ENCODE peak calls at places on chromosomes 4 and X, in four cellular contexts. K is HCT116, Q is K562, N is HepG2. F is an unnamed sample.

GRCh38 chr4:85779165-85779564 is 304.2 kb downstream of the ARHGAP24 start:
- DNase-seq in Q (no peak), N (no peak), K (no peak), F (no peak)

GRCh38 chr4:23956601-23957364 is 66.9 kb upstream of the PPARGC1A start:
- DNase-seq in Q (no peak), N (no peak), K (no peak), F (no peak)

GRCh38 chrX:50200907-50201306 is at the start of gene AKAP4:
- DNase-seq in Q (no peak), N (no peak), K (no peak), F (no peak)

GRCh38 chr4:47879458-47879857 is 34.9 kb downstream of the NFXL1 start:
- DNase-seq in N (peak), K (no peak), Q (no peak), F (no peak)

GRCh38 chr4:94559351-94559806 is 107.6 kb downstream of the PDLIM5 start:
- DNase-seq in N (no peak), Q (no peak), K (no peak), F (no peak)

GRCh38 chr4:89590102-89590501 is 246.9 kb downstream of the SNCA start:
- DNase-seq in N (no peak), K (no peak), Q (no peak), F (no peak)

GRCh38 chrX:56763556-56764152 is 34.6 kb downstream of the NBDY start:
- DNase-seq in Q (no peak), K (no peak), N (peak), F (no peak)

GRCh38 chrX:18961686-18962085 is 22.2 kb downstream of the PHKA2 start:
- DNase-seq in K (no peak), N (no peak), Q (no peak), F (no peak)

GRCh38 chrX:30224541-30224940 is 5.9 kb upstream of the MAGEB3 start:
- DNase-seq in K (no peak), N (no peak), Q (no peak), F (no peak)

GRCh38 chrX:31178064-31178768 is 106.4 kb upstream of the FTHL17 start:
- DNase-seq in N (no peak), K (no peak), Q (no peak), F (no peak)

GRCh38 chr4:45183905-45184304 is 457.5 kb upstream of the GNPDA2 start:
- DNase-seq in Q (no peak), K (no peak), N (no peak), F (no peak)

GRCh38 chr4:180870623-180871022 is 1372.6 kb upstream of the TENM3 start:
- DNase-seq in N (no peak), K (no peak), Q (no peak), F (no peak)

GRCh38 chrX:99469439-99469838 is 940.6 kb downstream of the PCDH19 start:
- DNase-seq in N (no peak), K (no peak), Q (no peak), F (no peak)

GRCh38 chrX:67714004-67714403 is 170.2 kb downstream of the AR start:
- DNase-seq in N (no peak), K (no peak), Q (no peak), F (no peak)

GRCh38 chrX:44080083-44080482 is 106.9 kb upstream of the NDP start:
- DNase-seq in N (no peak), K (no peak), Q (no peak), F (no peak)

GRCh38 chr4:93384211-93384610 is 444.3 kb upstream of the ATOH1 start:
- DNase-seq in N (no peak), K (no peak), Q (no peak), F (no peak)

GRCh38 chrX:40127052-40127451 is 29.3 kb upstream of the BCOR start:
- DNase-seq in K (no peak), N (no peak), Q (no peak), F (no peak)

GRCh38 chrX:16307950-16308349 is 140.7 kb downstream of the MAGEB17 start:
- DNase-seq in K (no peak), Q (no peak), N (no peak), F (no peak)

GRCh38 chr4:174394915-174395314 is 111.2 kb downstream of the CEP44 start:
- DNase-seq in Q (no peak), K (no peak), N (no peak), F (no peak)

GRCh38 chr4:55078987-55079386 is 46.4 kb downstream of the KDR start:
- DNase-seq in K (no peak), N (no peak), Q (no peak), F (no peak)

GRCh38 chr4:184273166-184274147 is 55.8 kb upstream of the ENPP6 start:
- DNase-seq in K (no peak), N (no peak), Q (no peak), F (no peak)

GRCh38 chrX:151151668-151152267 is 24.6 kb upstream of the GPR50 start:
- DNase-seq in N (peak), Q (peak), K (peak), F (peak)

GRCh38 chr4:123284166-123284565 is 112.4 kb upstream of the SPRY1 start:
- DNase-seq in Q (no peak), K (no peak), N (no peak), F (no peak)

GRCh38 chr4:98469776-98470175 is 188.6 kb downstream of the TSPAN5 start:
- DNase-seq in N (no peak), Q (no peak), K (no peak), F (no peak)

GRCh38 chrX:96436105-96436504 is 248.5 kb upstream of the DIAPH2 start:
- DNase-seq in Q (no peak), N (no peak), K (no peak), F (no peak)

GRCh38 chrX:132876509-132876837 is 82.0 kb downstream of the HS6ST2 start:
- DNase-seq in N (no peak), Q (no peak), K (no peak), F (no peak)

GRCh38 chr4:27024807-27025206 is 164.2 kb downstream of the STIM2 start:
- DNase-seq in K (no peak), N (no peak), Q (no peak), F (no peak)

DNA sequence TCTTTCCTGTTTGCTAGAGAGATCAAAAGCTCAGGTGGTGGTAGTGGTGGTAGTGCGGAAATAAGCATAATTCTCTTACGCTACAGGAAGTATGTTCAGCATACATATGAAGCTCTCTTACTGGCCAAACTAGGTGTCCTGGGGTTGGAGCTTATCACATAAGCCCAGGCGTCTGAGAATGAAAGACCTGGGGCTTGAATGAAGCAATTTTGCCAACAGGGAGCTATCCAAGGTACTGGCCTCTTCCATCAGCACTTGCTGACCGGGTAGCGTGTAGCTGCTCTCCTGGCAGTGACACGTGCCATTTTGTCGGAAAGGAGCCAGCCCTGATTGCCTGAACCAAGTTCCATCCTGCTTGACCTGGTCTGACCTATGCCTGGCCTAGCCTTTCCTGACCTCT is 65.9 kb upstream of the HPF1 start:
- DNase-seq in Q (no peak), K (no peak), N (peak), F (no peak)
- TF ChIP-seq REST in Q (peak), K (peak), N (peak), F (peak)

GRCh38 chr4:38678078-38678477 is 14.1 kb downstream of the KLF3 start:
- DNase-seq in Q (no peak), N (no peak), K (no peak), F (no peak)
- TF ChIP-seq CTCF in Q (no peak), N (no peak), K (no peak), F (no peak)

GRCh38 chr4:151687021-151687640 is 73.7 kb downstream of the GATB start:
- DNase-seq in K (no peak), N (no peak), Q (no peak), F (no peak)
- TF ChIP-seq TCF7L2 in K (no peak), N (no peak), Q (no peak), F (no peak)

GRCh38 chr4:70714061-70714468 is 7.7 kb upstream of the RUFY3 start:
- DNase-seq in K (no peak), Q (no peak), N (peak), F (no peak)
- TF ChIP-seq REST in K (no peak), Q (no peak), N (no peak), F (no peak)

GRCh38 chrX:54826598-54826997 is 19.1 kb downstream of the MAGED2 start:
- DNase-seq in N (no peak), Q (no peak), K (no peak), F (no peak)

GRCh38 chrX:54824722-54825121 is 17.2 kb downstream of the MAGED2 start:
- DNase-seq in Q (no peak), K (no peak), N (no peak), F (no peak)

GRCh38 chrX:54821310-54821709 is 13.8 kb downstream of the MAGED2 start:
- DNase-seq in N (no peak), Q (no peak), K (no peak), F (no peak)

GRCh38 chrX:54824195-54824594 is 16.6 kb downstream of the MAGED2 start:
- DNase-seq in K (no peak), Q (no peak), N (no peak), F (no peak)

GRCh38 chrX:54825716-54826428 is 18.3 kb downstream of the MAGED2 start:
- DNase-seq in Q (no peak), K (no peak), N (no peak), F (no peak)
- TF ChIP-seq CTCF in Q (peak), K (no peak), N (peak), F (no peak)

GRCh38 chr4:140901736-140902336 is 145.7 kb upstream of the TBC1D9 start:
- DNase-seq in N (no peak), Q (no peak), K (no peak), F (no peak)
- TF ChIP-seq TCF7L2 in N (no peak), Q (no peak), K (no peak), F (no peak)

GRCh38 chr4:5589495-5589894 is 118.9 kb downstream of the EVC2 start:
- DNase-seq in Q (no peak), K (no peak), N (no peak), F (no peak)
- TF ChIP-seq REST in Q (no peak), K (no peak), N (no peak), F (peak)

DNA sequence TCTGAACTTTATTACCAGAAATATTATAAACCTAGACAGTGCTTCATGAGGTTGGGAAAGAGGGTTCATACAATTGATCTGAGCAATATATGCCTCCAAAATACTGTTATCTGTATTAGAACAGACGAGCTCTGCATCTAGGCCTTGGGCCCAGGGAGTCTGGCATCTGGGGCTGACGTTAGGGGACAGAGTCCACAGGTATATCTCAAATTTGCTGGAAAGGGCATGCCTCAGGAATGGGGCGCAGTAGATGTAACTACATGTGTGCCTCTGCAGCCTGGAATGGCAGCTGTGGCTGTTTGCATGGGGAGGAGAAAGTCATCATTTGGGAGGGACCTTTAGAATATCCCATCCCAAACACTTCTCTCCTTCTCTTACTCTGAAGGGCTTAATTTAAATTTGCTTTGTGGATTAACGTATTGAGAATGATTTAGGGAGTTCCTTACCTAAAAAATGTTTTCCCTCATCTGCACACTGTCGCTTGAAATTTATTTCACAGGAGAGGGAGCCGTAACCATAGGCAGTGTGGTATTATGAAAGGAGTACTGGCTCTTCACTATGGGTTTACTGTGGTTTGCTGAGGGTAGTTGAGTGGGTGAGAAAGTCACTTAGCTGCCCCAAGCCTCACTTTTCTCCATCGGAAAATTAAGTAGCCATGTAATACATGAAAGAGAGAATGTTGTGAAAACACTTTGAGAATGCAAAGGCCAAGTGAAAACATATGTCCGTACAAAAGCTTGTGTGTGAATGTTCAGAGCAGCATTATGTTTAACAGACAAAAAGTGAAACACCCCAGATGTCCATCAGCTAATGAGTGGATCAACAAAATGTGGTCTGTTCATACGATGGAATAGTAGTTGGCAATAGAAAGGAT is 5.9 kb downstream of the ADD1 start:
- DNase-seq in N (no peak), Q (no peak), K (no peak), F (no peak)
- TF ChIP-seq CTCF in N (no peak), Q (no peak), K (no peak), F (no peak)

GRCh38 chr4:79958511-79959264 is 114.3 kb downstream of the ANTXR2 start:
- DNase-seq in Q (no peak), N (no peak), K (no peak), F (no peak)
- TF ChIP-seq TCF7L2 in Q (no peak), N (no peak), K (no peak), F (no peak)

F was measured in Panc1.